ENCODE peak calls at places on chromosome 11, in five cellular contexts. P, O, X, K and M are unnamed samples.

GRCh38 chr11:45022294-45023064 is 71.8 kb upstream of the TP53I11 start:
- DNase-seq in O (no peak), P (no peak), X (no peak), K (no peak), M (no peak)

GRCh38 chr11:114273890-114274635 is 22.1 kb upstream of the NNMT start:
- DNase-seq in P (no peak), O (no peak), K (no peak), X (no peak), M (no peak)

GRCh38 chr11:1086171-1087102 is 11.8 kb downstream of the MUC2 start:
- DNase-seq in P (no peak), K (no peak), O (no peak), X (no peak), M (peak; percentile 46)

GRCh38 chr11:94650756-94651155 is 83.6 kb downstream of the PIWIL4 start:
- DNase-seq in O (peak; percentile 49), X (peak; percentile 67), K (peak; percentile 69), P (no peak), M (no peak)

GRCh38 chr11:33659370-33660139 is 41.1 kb downstream of the C11orf91 start:
- DNase-seq in X (no peak), O (no peak), P (no peak), K (no peak), M (no peak)

GRCh38 chr11:128902515-128903066 is 11.4 kb downstream of the KCNJ5 start:
- DNase-seq in X (no peak), P (no peak), K (no peak), O (no peak), M (no peak)

GRCh38 chr11:85170184-85170583 is 457.0 kb downstream of the DLG2 start:
- DNase-seq in O (no peak), P (no peak), X (no peak), K (no peak), M (no peak)

GRCh38 chr11:8932564-8933180 is at the start of gene C11orf16:
- DNase-seq in X (no peak), O (no peak), K (no peak), P (no peak), M (no peak)

GRCh38 chr11:67492801-67493547 is 10.1 kb downstream of the AIP start:
- DNase-seq in K (no peak), O (no peak), X (no peak), P (no peak), M (no peak)

GRCh38 chr11:77074205-77074604 is 7.4 kb downstream of the CAPN5 start:
- DNase-seq in X (no peak), O (no peak), K (no peak), P (no peak), M (peak; percentile 59)

GRCh38 chr11:34174411-34175041 is 69.1 kb downstream of the NAT10 start:
- DNase-seq in K (peak; percentile 83), X (peak; percentile 38), O (peak; percentile 83), P (peak; percentile 83), M (peak; percentile 80)

GRCh38 chr11:118136826-118137225 is 15.8 kb downstream of the SCN4B start:
- DNase-seq in O (no peak), P (no peak), X (no peak), K (no peak), M (no peak)

GRCh38 chr11:128417607-128418324 is 169.6 kb downstream of the ETS1 start:
- DNase-seq in O (no peak), X (no peak), P (no peak), K (no peak), M (no peak)

GRCh38 chr11:111598546-111598945 is 3.7 kb upstream of the SIK2 start:
- DNase-seq in P (no peak), K (no peak), O (no peak), X (no peak), M (no peak)

GRCh38 chr11:71488086-71488967 is 35.3 kb downstream of the NADSYN1 start:
- DNase-seq in K (peak; percentile 14), X (no peak), P (no peak), O (no peak), M (no peak)

GRCh38 chr11:75303544-75304224 is 47.8 kb downstream of the ARRB1 start:
- DNase-seq in O (no peak), X (no peak), K (no peak), P (no peak), M (no peak)

GRCh38 chr11:108853864-108854263 is 189.0 kb downstream of the DDX10 start:
- DNase-seq in X (no peak), P (no peak), K (no peak), O (no peak), M (no peak)
- H3K4me3 ChIP-seq in X (no peak overlapping the region), P (peak overlapping the region; percentile 43), K (peak overlapping the region; percentile 9), O (no peak overlapping the region), M (no peak overlapping the region)

GRCh38 chr11:121366970-121367369 is 74.4 kb downstream of the SC5D start:
- DNase-seq in P (no peak), K (no peak), X (no peak), O (no peak), M (no peak)

GRCh38 chr11:121369366-121369765 is 76.8 kb downstream of the SC5D start:
- DNase-seq in K (no peak), X (no peak), O (no peak), P (no peak), M (no peak)

GRCh38 chr11:121368504-121368903 is 75.9 kb downstream of the SC5D start:
- DNase-seq in O (no peak), P (no peak), K (no peak), X (no peak), M (no peak)

GRCh38 chr11:121366038-121366437 is 73.5 kb downstream of the SC5D start:
- DNase-seq in X (no peak), K (no peak), P (no peak), O (no peak), M (no peak)

DNA sequence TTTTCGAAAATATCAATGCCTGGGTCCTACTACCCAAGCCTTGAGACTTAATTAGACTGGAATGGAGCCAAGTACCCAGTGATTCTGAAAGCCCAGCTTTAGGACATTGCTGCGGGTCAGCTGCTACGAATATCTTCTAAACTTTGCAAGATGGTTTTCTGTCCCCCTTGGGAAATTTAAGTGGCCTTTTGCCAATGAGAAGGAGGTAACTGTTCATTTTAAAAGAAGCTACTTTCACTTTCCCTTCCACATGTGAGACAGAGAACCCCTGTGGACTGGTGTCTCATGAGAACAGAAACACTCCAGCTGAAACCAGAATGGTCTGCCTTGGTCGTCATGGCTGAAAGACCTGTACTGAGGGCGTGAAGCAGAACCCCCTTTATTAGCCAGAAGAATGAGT is 74.9 kb downstream of the SC5D start:
- DNase-seq in P (peak; percentile 8), O (no peak), K (no peak), X (no peak), M (no peak)
- H3K27ac ChIP-seq in P (peak overlapping the region; percentile 12), O (no peak overlapping the region), K (no peak overlapping the region), X (no peak overlapping the region), M (no peak overlapping the region)

DNA sequence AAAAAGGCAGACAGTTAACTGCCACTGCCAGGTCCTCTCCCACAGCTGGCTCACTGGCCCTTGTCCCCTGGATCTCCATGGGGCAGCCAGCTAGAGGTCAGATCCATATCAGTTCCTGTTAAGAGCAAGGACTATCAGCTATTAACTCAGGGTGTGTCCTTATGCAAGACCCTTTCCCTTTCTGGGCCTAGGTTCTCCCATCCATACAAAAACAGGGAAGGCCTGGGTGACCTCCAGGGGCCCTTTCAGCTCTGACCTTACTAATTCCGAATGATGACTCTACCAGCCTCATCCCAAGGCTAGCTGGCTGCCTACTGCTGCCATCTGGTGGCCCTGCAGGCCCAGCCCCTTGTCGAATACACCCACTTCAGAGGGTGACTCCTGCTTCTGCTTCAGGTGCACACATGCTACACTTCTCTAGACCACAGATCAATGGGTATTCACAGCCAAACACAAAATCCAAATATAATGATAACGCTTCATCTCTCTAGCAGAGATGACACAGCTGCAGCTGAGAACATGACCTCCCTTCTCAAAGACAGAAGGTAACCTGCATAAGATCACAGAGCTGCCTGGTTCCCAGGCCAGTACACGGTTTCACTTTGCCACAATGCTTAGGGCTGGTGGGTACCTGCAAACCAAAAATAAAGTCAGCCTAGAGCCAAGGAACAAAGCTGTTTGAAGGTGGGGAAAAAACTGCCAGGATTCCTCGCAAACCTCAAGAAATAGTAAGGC is 34.1 kb downstream of the SERGEF start:
- DNase-seq in X (no peak), K (peak; percentile 35), O (peak; percentile 36), P (no peak), M (peak; percentile 29)
- TF ChIP-seq CTCF in X (peak; percentile 82), K (peak; percentile 57), O (peak; percentile 48), P (no peak), M (peak; percentile 13)

DNA sequence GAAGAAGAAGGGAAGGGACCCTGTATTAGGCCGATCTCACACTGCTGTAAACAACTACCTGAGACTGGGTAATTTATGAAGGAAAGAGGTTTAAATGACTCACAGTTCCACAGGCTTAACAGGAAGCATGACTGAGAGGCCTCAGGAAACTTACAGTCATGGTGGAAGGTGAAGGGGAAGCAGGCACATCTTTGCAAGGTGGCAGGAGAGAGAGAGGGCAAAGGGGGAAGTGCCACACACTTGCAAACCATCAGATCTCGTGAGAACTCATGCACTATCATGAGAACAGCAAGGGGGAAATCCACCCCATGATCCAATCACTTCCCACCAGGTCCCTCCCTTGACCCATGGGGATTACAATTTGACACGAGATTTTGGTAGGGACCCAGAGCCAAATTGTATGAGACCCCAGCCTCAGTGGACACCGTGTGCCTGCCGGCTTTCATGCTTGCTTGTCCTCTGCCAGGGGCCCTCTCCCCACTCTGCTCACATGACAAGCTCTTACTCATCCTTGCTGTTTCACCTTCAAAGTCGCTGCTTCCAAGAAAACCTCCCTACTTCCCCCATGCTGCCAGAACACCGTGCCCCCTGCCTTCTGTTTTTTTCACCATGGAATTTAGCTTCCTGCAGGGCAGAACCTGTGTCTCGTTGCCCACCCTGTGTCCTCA is 23.3 kb upstream of the PPFIA1 start:
- DNase-seq in P (no peak), X (peak; percentile 35), K (no peak), O (no peak), M (no peak)
- H3K4me3 ChIP-seq in P (no peak overlapping the region), X (no peak overlapping the region), K (no peak overlapping the region), O (no peak overlapping the region), M (no peak overlapping the region)

GRCh38 chr11:2149471-2150205 is 10.4 kb upstream of the IGF2 start:
- DNase-seq in P (no peak), O (no peak), X (no peak), K (no peak), M (no peak)

GRCh38 chr11:2154195-2154585 is 6.8 kb downstream of the INS start:
- DNase-seq in P (no peak), O (no peak), X (no peak), K (no peak), M (no peak)

GRCh38 chr11:2153581-2154194 is 7.3 kb downstream of the INS start:
- DNase-seq in K (no peak), X (no peak), P (no peak), O (no peak), M (no peak)

GRCh38 chr11:2150206-2150847 is 10.7 kb downstream of the INS start:
- DNase-seq in K (no peak), O (no peak), X (no peak), P (no peak), M (no peak)

DNA sequence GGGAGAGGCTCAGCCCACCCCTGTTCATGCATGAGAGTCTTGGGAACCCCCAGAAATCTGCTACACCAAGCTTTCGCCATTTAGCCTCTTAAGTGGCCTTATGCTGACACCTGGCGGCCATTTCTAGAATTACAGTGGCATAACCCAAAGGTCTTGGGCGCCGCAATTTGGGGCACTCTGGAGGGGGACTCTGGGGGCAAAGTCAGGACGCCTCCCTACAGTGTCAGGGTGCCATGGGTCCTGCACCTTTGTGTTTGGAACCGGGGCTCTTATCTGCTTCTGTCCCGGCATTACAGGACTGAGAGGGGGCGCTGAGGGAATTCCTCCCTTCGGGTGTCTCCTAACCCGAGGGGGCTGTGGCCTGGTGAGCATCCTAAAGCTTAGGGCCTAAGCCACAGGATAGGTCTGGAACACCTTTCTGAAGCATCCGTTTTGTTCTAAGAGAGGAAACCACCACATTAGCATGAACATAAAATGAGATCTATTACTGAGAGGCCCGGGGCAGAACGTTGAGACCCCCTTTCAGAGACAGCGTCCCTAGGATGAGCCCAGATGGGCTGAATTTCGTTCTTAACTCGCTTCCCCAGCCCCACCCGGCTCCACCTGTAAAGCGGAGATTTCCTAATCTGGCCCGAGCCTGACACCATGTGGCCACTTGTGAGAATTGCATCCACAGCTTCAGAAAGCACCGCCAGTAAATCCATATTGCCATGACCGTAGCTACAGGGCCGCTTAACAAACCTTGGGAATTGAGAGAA is 9.3 kb downstream of the INS start:
- DNase-seq in X (peak; percentile 28), O (peak; percentile 73), P (peak; percentile 82), K (peak; percentile 78), M (peak; percentile 87)
- H3K27ac ChIP-seq in X (no peak overlapping the region), O (no peak overlapping the region), P (no peak overlapping the region), K (no peak overlapping the region), M (no peak overlapping the region)